ENCODE peak calls at places on chromosomes 3 and 15, in eight cellular contexts. P, D, O, Y, A, B, Q and U are unnamed samples.

GRCh38 chr3:141243295-141243707 is 11.7 kb downstream of the PXYLP1 start:
- DNase-seq in P (no peak), D (no peak), A (no peak), O (no peak), Q (no peak), Y (peak; percentile 70), B (no peak), U (no peak)

GRCh38 chr3:197942956-197943556 is 6.9 kb upstream of the RPL35A start:
- DNase-seq in O (peak; percentile 35), B (peak; percentile 53), A (peak; percentile 20), P (peak; percentile 77), Y (peak; percentile 42), Q (peak; percentile 37), D (no peak), U (no peak)

GRCh38 chr3:68996356-68996995 is 17.0 kb downstream of the EOGT start:
- DNase-seq in Q (peak; percentile 45), Y (no peak), P (no peak), B (peak; percentile 61), D (no peak), O (no peak), A (no peak), U (no peak)

GRCh38 chr3:41125258-41125657 is 74.0 kb upstream of the CTNNB1 start:
- DNase-seq in B (no peak), P (no peak), Y (no peak), O (no peak), Q (no peak), D (no peak), A (no peak), U (no peak)

GRCh38 chr3:35505181-35505580 is 134.1 kb upstream of the ARPP21 start:
- DNase-seq in A (no peak), Y (no peak), Q (peak; percentile 86), D (no peak), B (no peak), P (no peak), O (no peak), U (no peak)

GRCh38 chr15:70299931-70300858 is 202.5 kb upstream of the TLE3 start:
- DNase-seq in O (no peak), Q (no peak), B (no peak), P (no peak), Y (no peak), A (no peak), D (no peak), U (no peak)

GRCh38 chr3:155153242-155154186 is 73.4 kb downstream of the MME start:
- DNase-seq in P (no peak), B (no peak), A (no peak), Q (no peak), Y (no peak), O (no peak), D (no peak), U (no peak)

GRCh38 chr15:45594835-45595530 is 7.8 kb downstream of the BLOC1S6 start:
- DNase-seq in D (no peak), Q (no peak), B (no peak), O (no peak), Y (no peak), P (peak; percentile 61), A (no peak), U (no peak)

GRCh38 chr3:28286595-28286994 is 45.2 kb downstream of the CMC1 start:
- DNase-seq in O (no peak), D (no peak), Q (peak; percentile 44), Y (no peak), B (peak; percentile 50), P (peak; percentile 57), A (no peak), U (no peak)

GRCh38 chr3:28949580-28949979 is 331.3 kb upstream of the RBMS3 start:
- DNase-seq in A (no peak), O (no peak), B (no peak), D (no peak), Q (no peak), P (no peak), Y (no peak), U (no peak)

GRCh38 chr15:60374628-60375081 is 23.1 kb downstream of the ANXA2 start:
- DNase-seq in Y (peak; percentile 99), Q (peak; percentile 60), B (peak; percentile 99), P (peak; percentile 92), A (peak; percentile 96), D (peak; percentile 92), O (peak; percentile 94), U (peak; percentile 89)

GRCh38 chr3:57130426-57131209 is 34.5 kb downstream of the IL17RD start:
- DNase-seq in P (no peak), A (no peak), B (peak; percentile 39), O (no peak), Q (peak; percentile 59), D (no peak), Y (no peak), U (no peak)

GRCh38 chr3:194497799-194498575 is 11.2 kb upstream of the ATP13A3 start:
- DNase-seq in B (no peak), Q (no peak), Y (peak; percentile 40), A (no peak), P (peak; percentile 89), O (no peak), D (no peak), U (no peak)

GRCh38 chr3:127833281-127834032 is 11.1 kb upstream of the MGLL start:
- DNase-seq in Q (no peak), A (no peak), Y (no peak), B (no peak), P (no peak), D (no peak), O (no peak), U (no peak)

GRCh38 chr3:155411500-155412223 is 118.2 kb upstream of the STRIT1 start:
- DNase-seq in A (no peak), Y (no peak), P (no peak), O (no peak), D (no peak), Q (no peak), B (no peak), U (no peak)

GRCh38 chr3:29144807-29145206 is 136.1 kb upstream of the RBMS3 start:
- DNase-seq in A (no peak), Y (peak; percentile 2), D (no peak), O (peak; percentile 24), Q (peak; percentile 42), P (no peak), B (peak; percentile 78), U (peak; percentile 13)

GRCh38 chr3:30306896-30307295 is 299.5 kb upstream of the TGFBR2 start:
- DNase-seq in Q (no peak), B (no peak), A (no peak), P (no peak), Y (no peak), D (no peak), O (no peak), U (no peak)

GRCh38 chr3:45491344-45491743 is 103.0 kb downstream of the LARS2 start:
- DNase-seq in Q (no peak), O (no peak), P (no peak), B (no peak), Y (no peak), A (no peak), D (no peak), U (no peak)

GRCh38 chr3:58260733-58261132 is 23.1 kb downstream of the ABHD6 start:
- DNase-seq in Y (peak; percentile 64), A (no peak), O (no peak), D (no peak), Q (no peak), P (no peak), B (peak; percentile 76), U (no peak)

GRCh38 chr3:100400424-100400781 is 486 bp downstream of the TOMM70 start:
- DNase-seq in O (no peak), B (peak; percentile 13), A (no peak), P (peak; percentile 60), Q (peak; percentile 41), D (no peak), Y (peak; percentile 46), U (no peak)

GRCh38 chr3:18444597-18445420 is 19.7 kb upstream of the SATB1 start:
- DNase-seq in D (no peak), P (peak; percentile 65), A (peak; percentile 24), Y (peak; percentile 69), Q (peak; percentile 91), B (peak; percentile 56), O (no peak), U (no peak)